ENCODE peak calls at places on chromosomes 4 and X, in eight cellular contexts. X, I, S, N, E, D, J and K are unnamed samples.

GRCh38 chrX:44144491-44144890 is 171.3 kb upstream of the NDP start:
- DNase-seq in D (no peak), E (no peak), S (no peak), N (no peak), I (no peak), J (no peak), X (no peak), K (no peak)

GRCh38 chrX:128754130-128754529 is 701.9 kb upstream of the ACTRT1 start:
- DNase-seq in D (no peak), N (no peak), X (no peak), J (no peak), E (no peak), I (no peak), S (no peak), K (no peak)

GRCh38 chr4:176238157-176238608 is 30.8 kb downstream of the ASB5 start:
- DNase-seq in I (no peak), X (no peak), S (no peak), D (no peak), E (no peak), N (peak), J (no peak), K (no peak)

GRCh38 chr4:153127773-153128494 is 76.3 kb upstream of the TRIM2 start:
- DNase-seq in S (peak), N (peak), I (peak), E (peak), D (peak), X (peak), J (peak), K (peak)

GRCh38 chr4:180052629-180053028 is 2190.6 kb upstream of the TENM3 start:
- DNase-seq in I (no peak), E (no peak), N (no peak), X (no peak), D (no peak), J (no peak), S (no peak), K (no peak)

GRCh38 chr4:98150092-98150761 is 7.0 kb upstream of the STPG2 start:
- DNase-seq in S (no peak), J (no peak), X (no peak), E (no peak), I (no peak), D (no peak), N (peak), K (peak)

GRCh38 chrX:132491191-132491590 is 2.4 kb upstream of the MBNL3 start:
- DNase-seq in X (peak), E (no peak), S (no peak), N (no peak), J (no peak), D (peak), I (no peak), K (peak)

GRCh38 chrX:119041175-119041574 is 31.6 kb upstream of the CT47C1 start:
- DNase-seq in E (peak), J (no peak), N (peak), D (no peak), S (peak), I (peak), X (peak), K (peak)

GRCh38 chr4:40661803-40662202 is 32.1 kb upstream of the RBM47 start:
- DNase-seq in I (no peak), X (no peak), N (no peak), S (no peak), J (no peak), E (no peak), D (no peak), K (no peak)

GRCh38 chr4:100366213-100366612 is 151.6 kb downstream of the EMCN start:
- DNase-seq in J (no peak), I (no peak), E (no peak), D (no peak), X (peak), S (no peak), N (no peak), K (no peak)

GRCh38 chr4:153789741-153790651 is 1.1 kb upstream of the SFRP2 start:
- DNase-seq in X (no peak), J (peak), S (no peak), D (no peak), I (no peak), E (no peak), N (no peak), K (no peak)

GRCh38 chrX:141467442-141467841 is 117.1 kb downstream of the SPANXA1 start:
- DNase-seq in J (peak), N (no peak), X (no peak), S (no peak), D (no peak), E (no peak), I (no peak), K (peak)

GRCh38 chr4:6768539-6768905 is 14.0 kb upstream of the KIAA0232 start:
- DNase-seq in N (peak), I (peak), D (no peak), S (peak), E (no peak), J (no peak), X (no peak), K (peak)

GRCh38 chrX:93420090-93420489 is 253.3 kb downstream of the NAP1L3 start:
- DNase-seq in N (no peak), X (no peak), E (no peak), I (no peak), S (no peak), D (no peak), J (no peak), K (no peak)

GRCh38 chr4:41360214-41360910 is 103.6 kb downstream of the UCHL1 start:
- DNase-seq in S (peak), E (peak), D (peak), N (peak), I (peak), J (peak), X (peak), K (peak)

GRCh38 chrX:136778914-136779313 is 1.8 kb downstream of the ARHGEF6 start:
- DNase-seq in E (no peak), N (no peak), J (no peak), S (no peak), X (no peak), I (no peak), D (no peak), K (no peak)

GRCh38 chr4:2891294-2891693 is 47.6 kb downstream of the ADD1 start:
- DNase-seq in I (no peak), J (no peak), E (no peak), X (no peak), D (no peak), N (peak), S (no peak), K (peak)

GRCh38 chr4:1329408-1330371 is 17.3 kb upstream of the UVSSA start:
- DNase-seq in D (no peak), I (no peak), J (no peak), N (no peak), X (peak), S (peak), E (no peak), K (peak)
- TF ChIP-seq CTCF in D (no peak), I (no peak), J (no peak), N (no peak), X (no peak), S (no peak), E (no peak), K (no peak)

DNA sequence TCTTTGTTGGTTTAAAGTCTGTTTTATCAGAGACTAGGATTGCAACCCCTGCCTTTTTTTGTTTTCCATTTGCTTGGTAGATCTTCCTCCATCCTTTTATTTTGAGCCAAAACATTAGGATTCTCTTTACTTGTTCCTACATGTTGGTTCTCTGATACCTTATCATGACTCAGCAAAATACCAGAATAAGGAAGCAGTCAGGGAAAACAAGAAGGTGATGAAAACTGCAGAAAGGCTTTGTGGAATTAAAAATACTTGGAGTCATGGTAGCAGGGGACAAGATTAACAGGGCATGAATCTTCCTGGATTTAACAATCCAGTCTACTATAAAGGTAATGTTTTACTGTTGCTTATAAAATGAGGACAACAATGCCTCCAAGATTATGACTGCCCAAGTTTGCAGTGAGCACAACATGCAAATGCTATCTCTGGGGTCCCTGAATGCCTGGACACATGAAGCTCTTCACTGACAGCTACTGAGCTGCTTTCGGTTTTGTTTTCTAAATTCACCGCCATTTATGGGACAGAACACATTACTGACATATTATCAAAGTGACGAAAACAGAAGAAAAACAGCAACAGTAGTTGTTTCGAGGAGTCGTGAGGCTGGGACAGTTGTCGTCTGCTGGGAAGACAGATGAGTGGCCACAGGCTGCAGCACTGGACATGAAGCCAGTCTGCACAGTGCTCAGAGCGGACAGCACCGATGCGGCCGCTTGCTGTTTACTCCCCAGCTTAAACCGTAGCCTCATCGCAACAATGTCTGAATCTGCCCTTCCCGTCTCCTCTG is 174.5 kb upstream of the DKK2 start:
- DNase-seq in D (peak), E (no peak), X (peak), N (peak), J (no peak), S (no peak), I (no peak), K (peak)
- H3K4me3 ChIP-seq in D (no peak), E (no peak), X (peak), N (peak), J (no peak), S (peak), I (peak), K (no peak)

GRCh38 chr4:167989815-167990214 is 102.5 kb upstream of the ANXA10 start:
- DNase-seq in N (peak), J (no peak), X (no peak), S (no peak), E (no peak), I (no peak), D (no peak), K (peak)
- TF ChIP-seq CTCF in N (peak), J (peak), X (peak), S (peak), E (no peak), I (no peak), D (no peak), K (no peak)

DNA sequence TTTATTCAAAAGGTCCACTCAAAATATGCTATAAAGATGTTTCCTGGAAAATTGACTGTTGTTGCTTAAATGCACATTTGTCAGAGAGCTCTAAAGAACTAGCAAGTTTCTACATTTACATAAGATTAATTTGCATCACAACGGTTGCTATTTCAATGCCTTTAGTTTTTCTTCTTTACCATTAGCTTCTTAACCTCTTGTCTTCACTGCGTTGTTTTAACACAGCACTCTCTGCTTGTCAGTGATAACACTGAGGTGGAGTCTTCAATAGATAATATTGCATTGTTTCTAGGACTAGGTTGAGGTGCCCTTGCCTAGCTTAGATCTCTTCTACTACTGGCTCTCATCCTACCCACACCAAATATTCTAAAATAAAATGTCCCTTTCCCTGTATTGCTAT is 76.6 kb upstream of the GALNT7 start:
- DNase-seq in E (no peak), D (no peak), S (no peak), I (no peak), X (no peak), J (no peak), N (no peak), K (no peak)
- H3K4me3 ChIP-seq in E (no peak), D (no peak), S (no peak), I (no peak), X (no peak), J (no peak), N (no peak), K (no peak)

DNA sequence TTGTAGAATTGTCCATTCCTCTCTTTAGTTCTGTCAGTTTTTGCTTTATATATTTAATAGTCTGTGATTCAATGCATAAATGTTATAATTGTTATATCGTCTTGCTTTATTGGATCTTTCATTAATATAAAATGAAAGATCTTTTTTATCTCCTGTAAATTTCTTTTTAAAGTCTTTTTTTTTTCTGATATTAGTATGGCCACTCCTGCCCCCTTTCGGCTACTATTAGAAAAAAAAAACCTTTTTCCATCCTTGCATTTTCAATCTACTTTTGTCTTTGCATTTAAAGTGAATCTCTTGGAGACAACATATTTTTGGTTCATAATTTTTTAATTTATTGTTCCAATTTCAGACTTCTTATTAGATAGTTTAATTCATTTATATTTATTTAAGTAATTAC is 677.4 kb upstream of the NDST4 start:
- DNase-seq in S (no peak), X (no peak), J (no peak), D (no peak), E (no peak), N (no peak), I (no peak), K (no peak)
- TF ChIP-seq CTCF in S (no peak), X (no peak), J (peak), D (no peak), E (no peak), N (no peak), I (no peak), K (no peak)

DNA sequence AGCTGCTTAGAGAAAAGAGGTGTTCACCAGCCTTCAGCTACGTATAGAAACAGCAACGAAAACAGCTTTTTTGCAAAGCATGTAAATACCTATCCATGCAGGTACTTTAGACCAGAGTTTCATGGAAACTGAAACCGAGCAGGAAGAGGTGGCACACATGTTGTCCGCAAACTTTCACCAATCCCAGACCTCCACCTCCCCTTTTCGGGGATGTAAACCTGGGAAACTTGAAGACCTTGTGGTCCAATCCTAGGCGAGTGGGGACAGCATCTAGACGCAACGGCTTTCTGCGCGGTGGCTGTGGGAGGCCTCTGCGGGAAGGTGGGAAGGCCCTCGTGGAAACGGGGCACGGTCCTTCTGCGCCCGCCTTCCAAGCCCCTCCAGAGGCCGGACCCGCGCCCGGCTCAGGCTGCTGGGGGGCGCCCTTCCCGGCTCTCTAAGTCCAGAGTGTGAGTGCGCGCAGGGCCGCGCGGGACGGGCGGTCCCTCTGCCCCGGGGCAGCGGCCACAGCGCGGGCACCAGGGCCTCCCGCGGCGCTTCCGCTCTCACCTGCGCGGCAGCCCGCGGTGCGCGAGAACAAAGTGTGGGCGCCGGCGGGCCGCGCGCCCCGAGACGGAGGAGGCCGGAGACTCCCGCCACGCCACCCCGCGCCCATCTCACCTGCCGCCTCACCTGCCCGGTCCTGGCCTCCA is 831 bp upstream of the SHROOM2 start:
- DNase-seq in S (no peak), J (peak), E (peak), D (no peak), I (no peak), N (no peak), X (no peak), K (peak)
- H3K4me3 ChIP-seq in S (peak), J (peak), E (peak), D (no peak), I (peak), N (peak), X (peak), K (peak)

GRCh38 chr4:151530783-151531182 is 121.8 kb downstream of the FHIP1A start:
- DNase-seq in S (no peak), J (no peak), N (peak), X (no peak), D (no peak), I (no peak), E (no peak), K (peak)
- TF ChIP-seq CTCF in S (no peak), J (no peak), N (peak), X (peak), D (peak), I (no peak), E (no peak), K (peak)

GRCh38 chrX:45479835-45480422 is 279.3 kb upstream of the DIPK2B start:
- DNase-seq in E (no peak), D (no peak), I (no peak), N (peak), J (no peak), X (peak), S (no peak), K (peak)
- H3K4me3 ChIP-seq in E (no peak), D (no peak), I (no peak), N (no peak), J (no peak), X (no peak), S (no peak), K (no peak)

GRCh38 chr4:1767770-1768366 is 25.2 kb upstream of the FGFR3 start:
- DNase-seq in J (peak), E (no peak), S (no peak), X (no peak), N (peak), I (peak), D (peak), K (peak)
- TF ChIP-seq CTCF in J (peak), E (no peak), S (no peak), X (no peak), N (peak), I (no peak), D (peak), K (peak)